ENCODE peak calls at places on chromosomes 13 and 19, in nine cellular contexts. H, V, T, M, R, U, A, F and Z are unnamed samples.

GRCh38 chr19:4367336-4367723 is 24.0 kb downstream of the MPND start:
- DNase-seq in H (no peak), V (no peak), T (no peak), M (no peak), R (no peak), U (no peak), A (no peak), F (peak), Z (no peak)

GRCh38 chr13:23159205-23159586 is 21.6 kb upstream of the SGCG start:
- DNase-seq in H (no peak), V (no peak), T (peak), M (no peak), R (peak), U (peak), A (no peak), F (no peak), Z (no peak)

GRCh38 chr19:7632340-7633203 is 947 bp downstream of the PCP2 start:
- DNase-seq in H (no peak), V (no peak), T (no peak), M (no peak), R (no peak), U (no peak), A (no peak), F (no peak), Z (no peak)

GRCh38 chr19:19214892-19215291 is 3.1 kb downstream of the NCAN start:
- DNase-seq in H (peak), V (peak), T (no peak), M (no peak), R (peak), U (peak), A (no peak), F (peak), Z (no peak)

GRCh38 chr13:25169356-25169755 is 2.7 kb downstream of the AMER2 start:
- DNase-seq in H (no peak), V (no peak), T (no peak), M (no peak), R (no peak), U (no peak), A (no peak), F (no peak), Z (no peak)

GRCh38 chr19:34363094-34363493 is 1.9 kb upstream of the GPI start:
- DNase-seq in H (no peak), V (no peak), T (no peak), M (no peak), R (no peak), U (no peak), A (no peak), F (no peak), Z (no peak)

GRCh38 chr13:88154001-88154400 is 482.8 kb downstream of the SLITRK5 start:
- DNase-seq in H (no peak), V (no peak), T (no peak), M (no peak), R (no peak), U (no peak), A (no peak), F (no peak), Z (no peak)

GRCh38 chr13:42574435-42575311 is 721 bp downstream of the TNFSF11 start:
- DNase-seq in H (no peak), V (no peak), T (no peak), M (no peak), R (no peak), U (no peak), A (no peak), F (no peak), Z (no peak)

GRCh38 chr13:20702530-20702929 is 969 bp upstream of the IL17D start:
- DNase-seq in H (no peak), V (no peak), T (no peak), M (no peak), R (no peak), U (no peak), A (no peak), F (no peak), Z (no peak)

GRCh38 chr19:47176071-47176626 is 45.5 kb downstream of the SAE1 start:
- DNase-seq in H (no peak), V (peak), T (peak), M (no peak), R (no peak), U (peak), A (no peak), F (no peak), Z (no peak)

GRCh38 chr19:3642987-3643386 is 16.4 kb upstream of the CACTIN start:
- DNase-seq in H (peak), V (no peak), T (no peak), M (no peak), R (no peak), U (no peak), A (no peak), F (no peak), Z (no peak)

GRCh38 chr13:108176685-108177274 is 38.6 kb downstream of the LIG4 start:
- DNase-seq in H (peak), V (no peak), T (peak), M (no peak), R (peak), U (peak), A (peak), F (no peak), Z (no peak)

GRCh38 chr13:50529154-50529882 is 314.2 kb downstream of the DLEU7 start:
- DNase-seq in H (no peak), V (peak), T (peak), M (peak), R (no peak), U (peak), A (no peak), F (peak), Z (peak)

GRCh38 chr13:106997219-106997618 is 429.3 kb upstream of the ARGLU1 start:
- DNase-seq in H (no peak), V (no peak), T (no peak), M (no peak), R (no peak), U (no peak), A (no peak), F (no peak), Z (no peak)

GRCh38 chr13:50485979-50486935 is 357.2 kb downstream of the DLEU7 start:
- DNase-seq in H (peak), V (no peak), T (peak), M (peak), R (no peak), U (peak), A (no peak), F (no peak), Z (no peak)

GRCh38 chr13:97344250-97345175 is 89.5 kb upstream of the RAP2A start:
- DNase-seq in H (peak), V (no peak), T (peak), M (no peak), R (peak), U (peak), A (peak), F (peak), Z (no peak)

GRCh38 chr13:48221301-48222190 is 11.5 kb upstream of the ITM2B start:
- DNase-seq in H (no peak), V (no peak), T (no peak), M (no peak), R (peak), U (peak), A (no peak), F (no peak), Z (no peak)

GRCh38 chr19:39038098-39038497 is 5.7 kb upstream of the FBXO27 start:
- DNase-seq in H (no peak), V (no peak), T (peak), M (no peak), R (no peak), U (peak), A (no peak), F (peak), Z (no peak)

GRCh38 chr13:39036212-39036611 is 1.7 kb downstream of the PROSER1 start:
- DNase-seq in H (peak), V (no peak), T (no peak), M (no peak), R (peak), U (peak), A (no peak), F (no peak), Z (no peak)

GRCh38 chr13:39032150-39032549 is 5.7 kb downstream of the PROSER1 start:
- DNase-seq in H (no peak), V (no peak), T (no peak), M (no peak), R (no peak), U (no peak), A (no peak), F (no peak), Z (no peak)

GRCh38 chr13:39035204-39035603 is 2.7 kb downstream of the PROSER1 start:
- DNase-seq in H (peak), V (no peak), T (no peak), M (no peak), R (no peak), U (no peak), A (no peak), F (no peak), Z (no peak)

GRCh38 chr13:39035799-39036198 is 2.1 kb downstream of the PROSER1 start:
- DNase-seq in H (no peak), V (no peak), T (no peak), M (no peak), R (no peak), U (no peak), A (no peak), F (no peak), Z (no peak)

DNA sequence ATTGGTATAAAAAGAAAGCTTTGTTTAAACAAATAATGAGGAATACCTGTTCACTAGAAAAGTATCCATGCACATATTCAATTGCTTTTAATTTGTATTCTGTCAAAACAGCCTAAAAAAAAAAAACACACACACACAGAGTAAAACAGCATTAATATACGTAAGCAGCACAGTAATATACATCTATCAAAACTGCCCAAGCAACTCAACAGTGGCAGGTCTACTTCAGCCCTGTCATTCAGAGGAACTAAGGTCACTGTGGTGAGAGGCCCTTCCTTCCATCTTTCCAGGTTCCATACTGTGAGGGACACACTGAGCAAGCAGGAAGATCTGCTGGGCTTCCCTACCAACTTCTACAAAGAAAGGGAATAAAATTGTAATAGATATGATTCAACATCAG is 3.8 kb downstream of the PROSER1 start:
- DNase-seq in H (no peak), V (no peak), T (no peak), M (no peak), R (no peak), U (no peak), A (no peak), F (no peak), Z (no peak)
- H3K4me3 ChIP-seq in H (peak), V (no peak), T (no peak), M (no peak), R (no peak), U (no peak), A (no peak), F (no peak), Z (no peak)

GRCh38 chr19:11722414-11722813 is 16.3 kb downstream of the ZNF823 start:
- DNase-seq in H (no peak), V (no peak), T (no peak), M (no peak), R (no peak), U (peak), A (no peak), F (no peak), Z (no peak)

DNA sequence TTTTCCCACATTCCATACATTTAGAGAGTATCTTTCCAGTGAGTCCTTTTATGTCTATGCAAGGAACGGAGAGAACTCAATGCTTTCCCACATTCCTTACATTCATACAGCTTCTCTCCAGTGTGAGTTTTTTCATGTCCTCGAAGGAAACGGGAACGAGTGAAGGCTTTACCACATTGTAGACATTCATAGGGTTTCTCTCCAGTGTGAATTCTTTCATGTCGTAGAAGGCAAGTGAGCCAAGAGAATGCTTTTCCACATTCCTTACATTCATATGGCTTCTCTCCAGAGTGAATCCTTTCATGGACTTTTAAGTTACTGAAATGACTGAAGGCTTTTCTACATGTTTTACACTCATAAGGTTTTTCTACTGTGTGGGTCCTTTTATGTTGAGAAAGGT is 17.1 kb downstream of the ZNF823 start:
- DNase-seq in H (no peak), V (no peak), T (no peak), M (no peak), R (no peak), U (no peak), A (no peak), F (no peak), Z (no peak)
- H3K4me3 ChIP-seq in H (no peak), V (no peak), T (no peak), M (no peak), R (no peak), U (no peak), A (no peak), F (no peak), Z (no peak)

GRCh38 chr19:6109947-6110346 is 353 bp downstream of the RFX2 start:
- DNase-seq in H (no peak), V (no peak), T (no peak), M (no peak), R (no peak), U (no peak), A (no peak), F (no peak), Z (no peak)
- H3K4me3 ChIP-seq in H (peak), V (peak), T (peak), M (peak), R (peak), U (peak), A (peak), F (peak), Z (peak)

GRCh38 chr19:6362024-6362344 is 653 bp downstream of the CLPP start:
- DNase-seq in H (no peak), V (no peak), T (no peak), M (no peak), R (no peak), U (no peak), A (no peak), F (no peak), Z (no peak)

GRCh38 chr19:6362351-6362801 is 1.0 kb downstream of the CLPP start:
- DNase-seq in H (peak), V (no peak), T (no peak), M (no peak), R (no peak), U (peak), A (peak), F (no peak), Z (no peak)

GRCh38 chr19:6357995-6358394 is 3.3 kb upstream of the CLPP start:
- DNase-seq in H (no peak), V (no peak), T (no peak), M (no peak), R (no peak), U (no peak), A (no peak), F (no peak), Z (no peak)

GRCh38 chr19:6359517-6359916 is 1.8 kb upstream of the CLPP start:
- DNase-seq in H (no peak), V (no peak), T (no peak), M (no peak), R (no peak), U (no peak), A (no peak), F (no peak), Z (no peak)

DNA sequence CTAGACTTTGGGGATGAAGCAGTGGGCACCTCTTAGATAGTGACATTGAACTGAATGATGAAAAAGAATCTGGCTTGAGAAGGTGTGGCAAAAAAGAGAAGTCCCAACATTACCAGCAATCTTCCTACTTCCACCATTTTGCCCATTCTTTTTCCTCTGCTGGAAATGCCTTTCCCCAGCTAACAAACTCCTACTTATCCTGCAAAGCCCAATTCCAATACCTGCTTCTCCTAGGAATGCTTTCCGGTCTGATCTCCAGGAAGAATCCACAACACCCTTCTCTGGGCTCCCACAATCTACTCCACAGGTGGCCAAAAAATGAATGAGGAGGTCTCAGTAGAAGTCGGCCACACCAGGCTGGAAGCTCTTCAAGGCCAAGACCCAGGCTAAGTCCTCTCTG is 1.4 kb upstream of the CLPP start:
- DNase-seq in H (no peak), V (no peak), T (no peak), M (no peak), R (no peak), U (no peak), A (no peak), F (no peak), Z (no peak)
- H3K4me3 ChIP-seq in H (no peak), V (no peak), T (no peak), M (no peak), R (no peak), U (no peak), A (no peak), F (no peak), Z (no peak)

GRCh38 chr13:32159147-32159869 is 127.7 kb downstream of the FRY start:
- DNase-seq in H (no peak), V (no peak), T (no peak), M (no peak), R (no peak), U (no peak), A (no peak), F (no peak), Z (no peak)

GRCh38 chr13:32168136-32168535 is 136.6 kb downstream of the FRY start:
- DNase-seq in H (no peak), V (no peak), T (no peak), M (no peak), R (no peak), U (no peak), A (no peak), F (no peak), Z (no peak)

GRCh38 chr13:32165791-32166190 is 134.2 kb downstream of the FRY start:
- DNase-seq in H (no peak), V (no peak), T (no peak), M (peak), R (no peak), U (no peak), A (no peak), F (peak), Z (no peak)

GRCh38 chr13:32164622-32165268 is 133.2 kb downstream of the FRY start:
- DNase-seq in H (peak), V (peak), T (peak), M (peak), R (peak), U (peak), A (no peak), F (no peak), Z (no peak)
- H3K4me3 ChIP-seq in H (no peak), V (no peak), T (no peak), M (no peak), R (no peak), U (no peak), A (no peak), F (no peak), Z (no peak)

DNA sequence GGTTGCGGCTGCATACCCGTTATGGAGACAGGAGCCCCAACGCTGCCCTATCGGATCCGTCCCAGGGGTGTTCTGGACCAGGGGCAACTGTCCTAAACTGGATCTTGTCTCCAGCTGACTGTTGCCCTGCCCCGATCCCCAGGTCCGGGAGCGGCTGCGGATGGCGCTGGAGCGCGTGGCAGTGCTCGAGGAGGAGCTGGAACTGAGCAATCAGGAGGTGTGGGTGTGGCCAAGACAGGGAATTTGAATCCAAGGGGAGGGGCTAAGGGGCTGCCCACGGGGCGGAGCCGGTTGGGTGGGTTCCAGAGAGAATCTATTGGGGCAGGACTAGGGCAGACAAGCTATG is 9.9 kb downstream of the PPFIA3 start:
- DNase-seq in H (no peak), V (no peak), T (no peak), M (no peak), R (no peak), U (no peak), A (no peak), F (peak), Z (no peak)
- H3K4me3 ChIP-seq in H (no peak), V (no peak), T (no peak), M (peak), R (no peak), U (no peak), A (no peak), F (no peak), Z (no peak)

DNA sequence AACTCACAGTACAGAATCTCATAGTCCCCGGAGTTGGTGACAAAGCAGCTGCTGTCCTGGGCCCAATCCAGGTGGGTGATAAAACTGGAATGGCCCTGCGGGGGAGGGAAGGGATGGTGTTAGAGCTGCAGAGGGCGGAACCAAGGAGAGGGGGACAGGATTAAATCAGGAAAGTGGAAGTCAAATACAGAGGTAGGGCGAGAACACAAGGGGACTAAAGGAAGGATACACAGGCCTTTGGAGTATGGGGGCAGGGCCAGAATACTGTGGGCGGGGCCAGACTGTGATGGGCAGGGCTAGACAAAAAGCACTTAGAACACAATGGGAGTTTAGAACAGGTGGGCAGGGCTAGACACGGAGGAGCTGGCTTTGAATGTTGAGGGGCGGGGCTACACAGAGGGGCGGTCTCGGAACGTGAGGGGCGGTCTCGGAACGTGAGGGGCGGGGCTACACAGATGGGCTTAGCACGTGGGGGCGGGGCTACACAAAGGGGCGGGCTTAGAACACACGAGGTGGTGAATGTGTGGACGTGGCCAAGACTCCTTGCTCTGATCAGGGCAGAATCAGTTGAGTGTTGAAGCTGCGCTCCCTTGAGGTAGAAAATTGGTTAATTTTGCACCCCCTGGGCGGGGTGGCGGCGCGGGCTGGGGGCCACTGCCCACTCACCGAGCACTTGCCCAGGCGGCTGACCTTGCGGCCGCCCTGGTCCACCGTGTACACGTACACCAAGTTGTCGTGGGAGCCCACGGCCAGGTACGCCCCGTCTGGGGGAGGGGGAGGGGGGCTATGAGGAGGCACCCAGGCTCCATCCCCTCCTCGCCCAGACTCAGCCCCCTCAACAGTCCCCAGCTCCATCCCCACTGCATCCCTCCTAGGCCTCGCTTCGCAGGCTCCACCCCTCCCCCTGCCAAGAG is 14.0 kb upstream of the GPR4 start:
- DNase-seq in H (peak), V (peak), T (peak), M (peak), R (peak), U (peak), A (peak), F (peak), Z (peak)
- H3K4me3 ChIP-seq in H (no peak), V (no peak), T (peak), M (no peak), R (no peak), U (no peak), A (no peak), F (peak), Z (no peak)

GRCh38 chr13:112056284-112056727 is 10.6 kb upstream of the SOX1 start:
- DNase-seq in H (no peak), V (no peak), T (no peak), M (no peak), R (no peak), U (no peak), A (no peak), F (no peak), Z (no peak)
- H3K4me3 ChIP-seq in H (no peak), V (no peak), T (no peak), M (no peak), R (no peak), U (no peak), A (no peak), F (no peak), Z (no peak)